ENCODE peak calls at places on chromosomes 12 and 14, in six cellular contexts. B, N, L, E, J and I are unnamed samples.

GRCh38 chr12:92757599-92758121 is 54.9 kb downstream of the PLEKHG7 start:
- DNase-seq in N (no peak), L (no peak), E (no peak), B (no peak), J (no peak), I (no peak)

GRCh38 chr14:64176330-64176729 is 117.8 kb downstream of the ESR2 start:
- DNase-seq in E (no peak), B (no peak), N (no peak), L (no peak), J (no peak), I (no peak)

GRCh38 chr12:68158427-68158826 is 1.1 kb downstream of the IFNG start:
- DNase-seq in B (no peak), J (no peak), L (no peak), N (peak), E (peak), I (no peak)

GRCh38 chr12:62481843-62482540 is 15.4 kb downstream of the MON2 start:
- DNase-seq in L (no peak), E (no peak), J (no peak), N (no peak), B (no peak), I (no peak)

GRCh38 chr14:77067632-77068514 is 30.2 kb upstream of the CIPC start:
- DNase-seq in N (peak), J (peak), L (peak), B (peak), E (peak), I (peak)

GRCh38 chr12:111434680-111435338 is 29.1 kb downstream of the SH2B3 start:
- DNase-seq in N (no peak), B (peak), E (peak), J (no peak), L (no peak), I (no peak)

GRCh38 chr12:44759289-44759688 is 116.8 kb downstream of the NELL2 start:
- DNase-seq in E (no peak), N (no peak), J (no peak), B (no peak), L (no peak), I (no peak)

GRCh38 chr14:89012272-89013097 is 188.0 kb downstream of the TTC8 start:
- DNase-seq in J (no peak), L (no peak), B (no peak), E (no peak), N (peak), I (no peak)

GRCh38 chr12:57456145-57456700 is 1.1 kb downstream of the INHBE start:
- DNase-seq in B (peak), N (peak), E (peak), J (peak), L (peak), I (peak)

GRCh38 chr14:61388173-61388975 is 67.0 kb downstream of the PRKCH start:
- DNase-seq in J (no peak), E (peak), L (no peak), B (no peak), N (peak), I (no peak)

GRCh38 chr14:104871145-104871655 is 6.1 kb downstream of the CEP170B start:
- DNase-seq in L (no peak), B (no peak), E (no peak), N (no peak), J (no peak), I (no peak)

GRCh38 chr14:103163199-103163598 is 39.9 kb downstream of the TNFAIP2 start:
- DNase-seq in N (no peak), E (no peak), J (no peak), L (no peak), B (no peak), I (no peak)

GRCh38 chr12:100611031-100611430 is 37.5 kb downstream of the GAS2L3 start:
- DNase-seq in B (peak), E (no peak), L (no peak), J (no peak), N (no peak), I (no peak)

GRCh38 chr12:122230798-122231197 is 4.9 kb upstream of the DIABLO start:
- DNase-seq in J (no peak), E (no peak), N (peak), B (no peak), L (no peak), I (no peak)

GRCh38 chr12:122226366-122227222 is 742 bp upstream of the DIABLO start:
- DNase-seq in B (no peak), J (no peak), E (no peak), L (no peak), N (peak), I (no peak)

GRCh38 chr12:122227341-122227740 is 1.5 kb upstream of the DIABLO start:
- DNase-seq in E (no peak), N (no peak), B (no peak), J (no peak), L (no peak), I (no peak)

GRCh38 chr12:122228092-122228491 is 2.2 kb upstream of the DIABLO start:
- DNase-seq in E (no peak), B (no peak), J (no peak), N (no peak), L (no peak), I (no peak)

DNA sequence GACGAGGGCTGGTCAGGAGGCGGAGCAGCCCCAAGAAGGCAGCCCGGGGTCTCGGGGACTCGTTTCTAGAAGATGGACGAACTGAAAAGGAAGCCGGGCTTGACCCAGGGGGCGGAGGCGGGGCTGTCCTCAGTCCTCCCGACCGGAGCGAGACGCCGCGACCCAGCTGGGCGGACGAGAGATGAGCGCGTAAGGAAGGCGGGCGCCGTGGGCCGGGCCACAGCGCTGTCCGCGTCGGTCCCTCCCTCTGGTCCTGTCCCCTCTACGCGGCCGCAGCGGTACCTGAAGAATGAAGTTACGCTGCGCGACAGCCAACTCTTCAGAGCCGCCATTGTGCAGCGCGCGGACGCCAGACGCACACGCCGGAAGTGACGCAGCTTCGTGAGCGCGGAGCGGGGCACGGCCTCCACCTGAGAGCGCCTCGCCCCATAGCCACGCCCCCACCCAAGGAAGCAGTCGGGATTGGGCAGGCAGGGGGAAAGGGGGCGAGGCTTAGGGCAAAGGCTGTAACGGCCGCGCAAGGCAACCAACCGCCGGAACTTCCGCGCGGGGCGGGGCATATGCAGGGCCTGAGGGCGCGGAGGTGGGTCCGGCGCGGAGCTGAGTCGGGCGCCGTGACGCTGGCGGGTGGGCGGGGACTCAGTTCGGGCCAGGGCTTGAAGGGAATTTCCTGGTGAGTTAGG is at the start of gene DIABLO:
- DNase-seq in B (peak), L (peak), N (peak), J (peak), E (peak), I (peak)
- H3K18ac ChIP-seq in B (peak), L (peak), N (no peak), J (no peak), E (peak), I (peak)

GRCh38 chr12:119236372-119236771 is 57.6 kb downstream of the HSPB8 start:
- DNase-seq in B (no peak), E (no peak), L (no peak), J (no peak), N (no peak), I (no peak)
- H2BK15ac ChIP-seq in B (no peak), E (no peak), L (no peak), J (no peak), N (no peak), I (no peak)

GRCh38 chr14:59189822-59190368 is 1.4 kb downstream of the DAAM1 start:
- DNase-seq in B (peak), J (peak), L (peak), E (peak), N (peak), I (peak)

GRCh38 chr14:59188461-59189280 is at the start of gene DAAM1:
- DNase-seq in L (peak), J (peak), B (peak), N (peak), E (peak), I (peak)

GRCh38 chr14:59186316-59186715 is 2.2 kb upstream of the DAAM1 start:
- DNase-seq in L (no peak), N (no peak), E (no peak), B (no peak), J (no peak), I (no peak)

GRCh38 chr14:59189281-59189821 is 884 bp downstream of the DAAM1 start:
- DNase-seq in E (no peak), B (peak), J (peak), L (peak), N (peak), I (peak)

DNA sequence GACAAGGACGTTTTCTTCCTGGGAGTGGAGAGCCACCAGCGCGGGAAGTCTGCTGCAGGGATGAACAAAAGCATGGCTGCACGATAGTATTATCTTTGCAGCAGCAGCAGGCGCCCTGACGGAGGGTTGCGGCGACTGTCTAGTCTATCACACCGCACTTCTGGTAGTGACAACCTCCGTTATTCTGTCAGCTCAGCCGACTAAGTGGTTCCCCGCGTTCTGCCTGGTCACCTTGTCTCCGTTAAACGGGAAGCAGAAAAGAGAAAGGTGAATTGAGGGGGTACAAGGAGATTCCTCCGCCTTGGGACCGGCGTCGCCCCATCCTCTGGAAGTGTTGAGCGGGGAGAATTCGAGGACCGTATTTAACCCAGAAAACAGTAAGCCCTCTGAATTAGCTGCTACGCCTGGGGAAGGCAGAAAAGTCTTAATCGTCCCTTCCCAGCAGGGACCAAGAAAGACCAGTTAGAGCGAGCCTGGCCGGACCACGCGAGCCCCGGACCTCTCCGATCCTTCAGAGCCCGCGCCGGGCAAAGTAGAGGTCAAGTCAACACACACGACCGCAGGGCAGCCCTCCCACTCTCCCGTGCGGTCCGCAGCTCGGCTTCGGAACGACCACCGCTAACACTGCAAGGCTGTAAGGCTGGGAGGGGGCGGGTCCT is 536 bp upstream of the DAAM1 start:
- DNase-seq in J (no peak), N (peak), L (no peak), B (no peak), E (no peak), I (no peak)
- H3K18ac ChIP-seq in J (peak), N (no peak), L (no peak), B (no peak), E (peak), I (peak)

GRCh38 chr12:122902854-122903703 is 7.2 kb upstream of the VPS37B start:
- DNase-seq in L (no peak), J (no peak), E (no peak), B (no peak), N (no peak), I (no peak)
- H2BK15ac ChIP-seq in L (no peak), J (no peak), E (no peak), B (no peak), N (no peak), I (no peak)